ENCODE peak calls at places on chromosomes 16 and 17, in nine cellular contexts. K, S, F, M, L, V, C, R and X are unnamed samples.

GRCh38 chr16:86932130-86932982 is 354.0 kb downstream of the FOXL1 start:
- DNase-seq in K (no peak), S (no peak), F (no peak), M (no peak), L (no peak), V (no peak), C (no peak), R (no peak), X (no peak)

GRCh38 chr16:17265177-17265576 is 205.6 kb downstream of the XYLT1 start:
- DNase-seq in K (no peak), S (no peak), F (no peak), M (no peak), L (no peak), V (no peak), C (no peak), R (no peak), X (no peak)

GRCh38 chr16:11757671-11758545 is 15.3 kb upstream of the TXNDC11 start:
- DNase-seq in K (no peak), S (no peak), F (no peak), M (peak), L (peak), V (no peak), C (peak), R (peak), X (no peak)

GRCh38 chr17:11558681-11559234 is 39.5 kb upstream of the DNAH9 start:
- DNase-seq in K (no peak), S (no peak), F (no peak), M (no peak), L (no peak), V (no peak), C (no peak), R (no peak), X (no peak)

GRCh38 chr16:88799569-88800276 is 3.9 kb upstream of the CDT1 start:
- DNase-seq in K (no peak), S (no peak), F (no peak), M (no peak), L (no peak), V (no peak), C (no peak), R (no peak), X (no peak)

GRCh38 chr16:19935696-19936095 is 51.0 kb upstream of the GPRC5B start:
- DNase-seq in K (no peak), S (no peak), F (no peak), M (no peak), L (no peak), V (no peak), C (no peak), R (no peak), X (no peak)

GRCh38 chr17:45145035-45145389 is 3.3 kb upstream of the HEXIM1 start:
- DNase-seq in K (no peak), S (no peak), F (no peak), M (no peak), L (no peak), V (no peak), C (no peak), R (no peak), X (no peak)

GRCh38 chr17:28528329-28529011 is 22.3 kb downstream of the FOXN1 start:
- DNase-seq in K (peak), S (no peak), F (no peak), M (no peak), L (peak), V (peak), C (peak), R (no peak), X (no peak)

GRCh38 chr16:57527027-57527426 is 9.3 kb downstream of the CCDC102A start:
- DNase-seq in K (no peak), S (peak), F (peak), M (no peak), L (no peak), V (no peak), C (no peak), R (no peak), X (no peak)

GRCh38 chr17:62950067-62950466 is 16.0 kb upstream of the TANC2 start:
- DNase-seq in K (peak), S (no peak), F (no peak), M (peak), L (peak), V (peak), C (peak), R (peak), X (no peak)

GRCh38 chr17:18191967-18192366 is 8.3 kb downstream of the ALKBH5 start:
- DNase-seq in K (no peak), S (no peak), F (no peak), M (no peak), L (no peak), V (no peak), C (no peak), R (no peak), X (no peak)

GRCh38 chr16:54998834-54999233 is 68.2 kb downstream of the IRX5 start:
- DNase-seq in K (no peak), S (no peak), F (no peak), M (no peak), L (no peak), V (no peak), C (no peak), R (no peak), X (no peak)

GRCh38 chr17:6279659-6280058 is 155.3 kb downstream of the AIPL1 start:
- DNase-seq in K (peak), S (no peak), F (no peak), M (no peak), L (no peak), V (no peak), C (no peak), R (no peak), X (no peak)

GRCh38 chr16:28905800-28906372 is 19.2 kb downstream of the RABEP2 start:
- DNase-seq in K (no peak), S (no peak), F (no peak), M (no peak), L (no peak), V (no peak), C (no peak), R (no peak), X (no peak)

GRCh38 chr17:18179221-18179620 is 4.4 kb upstream of the ALKBH5 start:
- DNase-seq in K (no peak), S (no peak), F (no peak), M (no peak), L (no peak), V (no peak), C (no peak), R (no peak), X (no peak)

GRCh38 chr16:3879887-3880564 is 487 bp downstream of the CREBBP start:
- DNase-seq in K (peak), S (peak), F (peak), M (no peak), L (peak), V (peak), C (peak), R (peak), X (no peak)

GRCh38 chr16:5025171-5025632 is 8.5 kb downstream of the NAGPA start:
- DNase-seq in K (no peak), S (no peak), F (peak), M (no peak), L (no peak), V (no peak), C (no peak), R (peak), X (no peak)
- TF ChIP-seq CTCF in K (no peak), S (peak), F (no peak), M (peak), L (peak), V (no peak), C (peak), R (peak), X (peak)

DNA sequence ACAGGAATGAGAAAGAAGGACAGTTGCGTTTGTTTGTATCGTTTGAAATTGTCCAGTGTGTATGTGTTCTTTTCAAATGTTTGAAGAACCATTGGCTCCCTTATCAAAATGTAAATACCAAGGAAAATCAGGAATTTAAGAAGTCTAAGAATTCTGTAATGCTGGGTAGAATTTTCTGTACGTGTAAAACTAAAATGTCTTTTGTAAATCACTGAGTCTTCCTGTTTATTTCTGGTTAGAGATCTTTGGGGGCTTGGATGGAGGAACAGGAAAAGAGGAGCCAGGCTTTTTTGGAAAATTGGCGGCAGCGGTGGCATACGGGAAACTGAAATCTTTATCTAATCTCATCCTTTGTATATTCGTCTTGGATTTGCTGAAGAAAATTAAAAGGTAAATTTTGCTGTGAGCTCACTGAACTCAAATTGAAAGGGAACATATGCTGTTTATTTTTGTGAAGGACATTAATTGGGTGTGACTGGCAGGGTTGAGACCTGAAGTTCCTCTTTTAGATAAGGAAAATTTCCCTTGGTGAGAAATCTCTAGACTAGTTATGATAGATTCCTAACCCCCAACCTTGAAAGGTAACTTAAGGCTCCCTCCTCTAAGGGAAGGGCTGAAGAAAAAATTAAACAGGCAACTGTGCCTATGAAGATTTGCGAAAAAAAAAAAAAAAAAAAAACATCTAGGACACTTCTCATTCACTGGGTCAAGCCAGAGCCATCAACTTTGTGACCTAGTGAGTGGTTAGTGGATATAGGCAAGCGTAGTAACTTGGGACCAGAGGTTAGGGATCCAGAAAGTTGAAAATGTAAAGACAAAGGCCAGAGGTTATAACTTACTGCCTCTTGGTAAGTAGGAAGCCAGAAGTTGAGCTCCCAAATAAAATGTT is 10.8 kb downstream of the TAT start:
- DNase-seq in K (no peak), S (no peak), F (no peak), M (no peak), L (no peak), V (no peak), C (no peak), R (no peak), X (no peak)
- H3K4me3 ChIP-seq in K (peak), S (peak), F (no peak), M (no peak), L (no peak), V (peak), C (peak), R (no peak), X (peak)

GRCh38 chr16:24805484-24805883 is 40.3 kb upstream of the SLC5A11 start:
- DNase-seq in K (no peak), S (no peak), F (no peak), M (no peak), L (no peak), V (no peak), C (no peak), R (no peak), X (no peak)

GRCh38 chr16:24801761-24802302 is 43.9 kb upstream of the SLC5A11 start:
- DNase-seq in K (no peak), S (no peak), F (no peak), M (no peak), L (no peak), V (no peak), C (peak), R (peak), X (no peak)

GRCh38 chr16:24800586-24800985 is 45.2 kb upstream of the SLC5A11 start:
- DNase-seq in K (peak), S (no peak), F (no peak), M (no peak), L (peak), V (no peak), C (peak), R (peak), X (no peak)
- TF ChIP-seq CTCF in K (peak), S (peak), F (no peak), M (peak), L (peak), V (no peak), C (peak), R (peak), X (no peak)

DNA sequence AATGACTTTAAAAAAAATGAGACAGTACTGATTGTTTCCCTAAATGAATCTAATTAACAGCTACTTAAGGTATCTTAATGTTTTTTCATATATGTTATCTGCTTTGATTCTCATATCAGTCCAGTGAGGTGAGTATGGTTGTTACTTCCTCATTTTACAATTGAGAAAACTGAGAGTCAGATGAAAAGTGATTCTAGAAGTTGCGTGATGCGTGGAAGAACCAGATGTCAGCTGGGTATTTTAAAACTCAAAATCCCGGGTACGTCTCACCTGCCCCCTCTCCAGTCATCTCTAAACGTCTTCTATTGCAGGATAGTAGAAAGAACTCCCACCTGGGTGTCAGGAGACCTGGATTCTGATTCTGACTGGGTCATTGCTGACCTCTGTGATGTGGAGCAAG is 89.2 kb downstream of the MAP2K6 start:
- DNase-seq in K (no peak), S (no peak), F (no peak), M (no peak), L (no peak), V (no peak), C (no peak), R (no peak), X (no peak)
- H3K4me3 ChIP-seq in K (no peak), S (no peak), F (no peak), M (no peak), L (no peak), V (no peak), C (no peak), R (no peak), X (no peak)

GRCh38 chr16:50644245-50644644 is 36.9 kb downstream of the SNX20 start:
- DNase-seq in K (no peak), S (no peak), F (no peak), M (no peak), L (no peak), V (no peak), C (no peak), R (no peak), X (no peak)
- TF ChIP-seq CTCF in K (no peak), S (no peak), F (no peak), M (no peak), L (no peak), V (no peak), C (no peak), R (no peak), X (no peak)

DNA sequence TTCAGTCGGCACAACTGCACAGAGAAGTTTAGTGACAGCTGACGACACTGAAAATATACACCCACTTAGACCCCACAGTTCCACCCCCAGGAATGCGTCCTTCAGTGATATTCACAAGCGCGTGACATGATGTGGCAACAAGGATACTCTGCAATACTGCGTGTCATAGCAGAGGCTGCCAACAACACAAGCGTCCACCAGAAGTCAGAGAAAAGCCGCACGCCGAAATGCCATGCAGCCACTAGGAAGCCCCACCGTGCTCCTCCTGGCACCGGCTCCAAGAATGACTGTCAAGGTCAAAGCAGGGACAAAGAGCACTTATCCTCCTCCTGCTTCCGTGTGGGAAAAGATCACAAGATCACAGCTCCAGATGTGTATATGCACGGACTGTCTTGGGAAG is 3.5 kb downstream of the ATP2A3 start:
- DNase-seq in K (no peak), S (no peak), F (no peak), M (no peak), L (peak), V (peak), C (peak), R (no peak), X (no peak)
- H3K4me3 ChIP-seq in K (no peak), S (no peak), F (no peak), M (no peak), L (no peak), V (no peak), C (no peak), R (no peak), X (no peak)

GRCh38 chr16:75250809-75251279 is 580 bp downstream of the BCAR1 start:
- DNase-seq in K (no peak), S (peak), F (no peak), M (no peak), L (no peak), V (no peak), C (no peak), R (no peak), X (no peak)

GRCh38 chr16:75252049-75252864 is 833 bp upstream of the BCAR1 start:
- DNase-seq in K (no peak), S (no peak), F (peak), M (no peak), L (no peak), V (no peak), C (no peak), R (no peak), X (no peak)

GRCh38 chr16:75252946-75253911 is 1.8 kb upstream of the BCAR1 start:
- DNase-seq in K (no peak), S (peak), F (peak), M (no peak), L (peak), V (peak), C (peak), R (peak), X (no peak)

GRCh38 chr16:75250089-75250808 is 1.2 kb downstream of the BCAR1 start:
- DNase-seq in K (peak), S (peak), F (no peak), M (no peak), L (no peak), V (peak), C (no peak), R (no peak), X (no peak)

GRCh38 chr16:75251280-75252048 is at the start of gene BCAR1:
- DNase-seq in K (peak), S (peak), F (peak), M (no peak), L (peak), V (peak), C (peak), R (peak), X (peak)
- TF ChIP-seq CTCF in K (no peak), S (no peak), F (no peak), M (no peak), L (no peak), V (no peak), C (no peak), R (no peak), X (no peak)

GRCh38 chr16:456891-457483 is 31.5 kb downstream of the RAB11FIP3 start:
- DNase-seq in K (peak), S (no peak), F (peak), M (no peak), L (peak), V (no peak), C (peak), R (peak), X (no peak)
- H3K4me3 ChIP-seq in K (no peak), S (no peak), F (no peak), M (no peak), L (no peak), V (no peak), C (peak), R (no peak), X (no peak)

GRCh38 chr16:27698266-27698665 is 148.3 kb downstream of the KATNIP start:
- DNase-seq in K (peak), S (peak), F (no peak), M (no peak), L (no peak), V (no peak), C (no peak), R (peak), X (no peak)
- TF ChIP-seq CTCF in K (no peak), S (peak), F (no peak), M (peak), L (peak), V (no peak), C (peak), R (peak), X (peak)